ENCODE peak calls at places on chromosomes 2 and 18, in nine cellular contexts. I, J, M, R, V, S, T, K and G are unnamed samples.

GRCh38 chr18:8951491-8951890 is 151.0 kb upstream of the NDUFV2 start:
- DNase-seq in I (no peak), M (no peak), V (no peak), T (no peak), J (no peak), S (no peak), K (no peak), R (no peak), G (no peak)

GRCh38 chr18:32040936-32041335 is 22.3 kb downstream of the RNF125 start:
- DNase-seq in T (peak; percentile 53), R (peak; percentile 58), K (no peak), S (no peak), M (no peak), J (no peak), V (no peak), I (no peak), G (peak; percentile 62)

GRCh38 chr2:173187911-173188788 is 112.5 kb downstream of the MAP3K20 start:
- DNase-seq in V (no peak), J (no peak), I (peak; percentile 79), K (peak; percentile 12), T (no peak), S (no peak), R (no peak), M (no peak), G (no peak)

GRCh38 chr2:240387325-240387668 is 48.2 kb upstream of the GPC1 start:
- DNase-seq in S (no peak), J (no peak), R (no peak), I (no peak), M (no peak), K (no peak), V (no peak), T (no peak), G (no peak)

GRCh38 chr2:154557906-154558305 is 140.6 kb upstream of the KCNJ3 start:
- DNase-seq in R (no peak), S (no peak), J (no peak), M (no peak), V (no peak), T (no peak), K (no peak), I (no peak), G (no peak)

GRCh38 chr2:222733846-222734689 is 62.6 kb downstream of the MOGAT1 start:
- DNase-seq in T (no peak), S (no peak), I (no peak), R (no peak), J (no peak), V (no peak), K (peak; percentile 35), M (no peak), G (no peak)

GRCh38 chr2:30273574-30273929 is 42.2 kb downstream of the LBH start:
- DNase-seq in M (no peak), I (no peak), R (no peak), K (no peak), J (no peak), V (peak; percentile 45), T (no peak), S (no peak), G (no peak)

GRCh38 chr2:151973901-151974199 is 125.0 kb downstream of the CACNB4 start:
- DNase-seq in K (peak; percentile 89), R (no peak), S (no peak), I (no peak), M (peak; percentile 88), V (no peak), T (no peak), J (no peak), G (no peak)

GRCh38 chr2:193695367-193695766 is 1500.6 kb upstream of the TMEFF2 start:
- DNase-seq in R (peak; percentile 7), I (no peak), S (peak; percentile 7), M (peak; percentile 7), T (no peak), V (no peak), K (no peak), J (no peak), G (peak; percentile 0)

GRCh38 chr2:28390857-28391563 is 1.6 kb upstream of the FOSL2 start:
- DNase-seq in I (peak; percentile 45), K (peak; percentile 81), M (peak; percentile 55), V (peak; percentile 94), S (peak; percentile 43), J (no peak), R (no peak), T (no peak), G (peak; percentile 59)

GRCh38 chr2:221529943-221530652 is 42.0 kb downstream of the EPHA4 start:
- DNase-seq in M (no peak), T (no peak), I (no peak), S (peak; percentile 4), J (peak; percentile 87), K (no peak), R (no peak), V (no peak), G (no peak)

GRCh38 chr2:101063352-101063751 is 61.3 kb downstream of the RPL31 start:
- DNase-seq in M (no peak), V (no peak), K (no peak), J (no peak), S (no peak), I (no peak), R (no peak), T (no peak), G (no peak)

GRCh38 chr18:79459946-79460345 is 64.2 kb downstream of the NFATC1 start:
- DNase-seq in V (no peak), J (no peak), R (no peak), K (no peak), M (no peak), I (no peak), S (no peak), T (no peak), G (no peak)

GRCh38 chr2:98915751-98916358 is 20.2 kb downstream of the CRACDL start:
- DNase-seq in V (peak; percentile 47), S (no peak), M (no peak), T (no peak), R (no peak), K (no peak), J (no peak), I (no peak), G (no peak)

GRCh38 chr18:57134564-57135211 is 12.2 kb upstream of the BOD1L2 start:
- DNase-seq in S (no peak), I (no peak), V (no peak), T (no peak), M (no peak), R (no peak), J (no peak), K (no peak), G (no peak)

GRCh38 chr2:28735511-28735910 is 16.1 kb upstream of the PPP1CB start:
- DNase-seq in V (no peak), M (no peak), K (no peak), R (no peak), J (no peak), T (no peak), I (no peak), S (no peak), G (no peak)

GRCh38 chr2:71530246-71530986 is 77.1 kb downstream of the DYSF start:
- DNase-seq in M (peak; percentile 53), K (peak; percentile 24), T (no peak), S (peak; percentile 8), I (no peak), V (peak; percentile 41), R (no peak), J (peak; percentile 31), G (peak; percentile 40)

GRCh38 chr2:234453216-234453615 is 43.7 kb downstream of the ARL4C start:
- DNase-seq in T (no peak), S (no peak), R (no peak), V (no peak), M (no peak), I (no peak), J (no peak), K (no peak), G (no peak)

GRCh38 chr2:157107877-157108276 is 149.6 kb upstream of the GALNT5 start:
- DNase-seq in I (no peak), R (no peak), K (no peak), M (no peak), T (no peak), V (no peak), J (peak; percentile 70), S (no peak), G (no peak)

GRCh38 chr2:128260239-128261138 is 58.2 kb downstream of the HS6ST1 start:
- DNase-seq in K (peak; percentile 65), T (no peak), J (no peak), S (peak; percentile 76), V (peak; percentile 89), M (no peak), R (no peak), I (no peak), G (no peak)

GRCh38 chr2:38446972-38447561 is 70.0 kb upstream of the ATL2 start:
- DNase-seq in K (no peak), R (no peak), T (no peak), J (no peak), I (no peak), V (no peak), M (no peak), S (no peak), G (no peak)

GRCh38 chr2:239312741-239313246 is 88.0 kb downstream of the HDAC4 start:
- DNase-seq in R (no peak), M (no peak), V (peak; percentile 89), I (no peak), S (no peak), J (no peak), T (no peak), K (no peak), G (no peak)

GRCh38 chr2:42792087-42792582 is 248 bp downstream of the HAAO start:
- DNase-seq in T (no peak), S (no peak), V (peak; percentile 28), I (no peak), J (no peak), M (no peak), R (peak; percentile 53), K (peak; percentile 46), G (no peak)

GRCh38 chr2:51291762-51292370 is 259.9 kb upstream of the NRXN1 start:
- DNase-seq in M (no peak), J (no peak), V (no peak), R (no peak), K (no peak), S (no peak), T (no peak), I (no peak), G (no peak)

GRCh38 chr18:26422472-26423162 is 125.7 kb downstream of the KCTD1 start:
- DNase-seq in T (no peak), J (no peak), V (no peak), S (no peak), I (no peak), R (no peak), K (no peak), M (no peak), G (no peak)

GRCh38 chr2:171551836-171552235 is 29.6 kb downstream of the CYBRD1 start:
- DNase-seq in V (no peak), R (no peak), J (no peak), I (no peak), M (no peak), S (no peak), K (no peak), T (no peak), G (no peak)

GRCh38 chr2:105746177-105747080 is 1.7 kb downstream of the NCK2 start:
- DNase-seq in I (no peak), V (no peak), M (peak; percentile 60), R (no peak), K (peak; percentile 24), S (no peak), T (peak; percentile 68), J (peak; percentile 32), G (peak; percentile 18)

GRCh38 chr2:172496096-172496709 is 59.7 kb upstream of the PDK1 start:
- DNase-seq in T (no peak), K (no peak), V (no peak), I (no peak), S (no peak), J (no peak), M (no peak), R (no peak), G (peak; percentile 19)

GRCh38 chr18:58128286-58129018 is 84.4 kb downstream of the NEDD4L start:
- DNase-seq in I (no peak), M (no peak), R (no peak), V (no peak), S (no peak), K (no peak), J (no peak), T (no peak), G (no peak)